ENCODE peak calls at places on chromosomes 12 and 14, in nine cellular contexts. M is suprapubic skin, N is fibroblast of lung, H is dorsolateral prefrontal cortex, Z is fibroblast of villous mesenchyme, G is A549, F is psoas muscle, L is left ventricle myocardium inferior, C is ascending aorta. S is an unnamed sample.

GRCh38 chr12:79659961-79660431 is 30.8 kb downstream of the PAWR start:
- DNase-seq in G (no peak), Z (peak), C (no peak), M (no peak), H (no peak), N (no peak), L (no peak), F (no peak), S (peak)

GRCh38 chr14:51386411-51386810 is 146.4 kb downstream of the TMX1 start:
- DNase-seq in G (no peak), Z (no peak), F (no peak), L (no peak), H (no peak), M (no peak), N (no peak), C (no peak), S (no peak)

GRCh38 chr14:70955543-70956480 is 48.6 kb downstream of the PCNX1 start:
- DNase-seq in H (no peak), F (no peak), C (no peak), M (no peak), N (peak), L (no peak), Z (peak), G (peak), S (peak)

GRCh38 chr14:35539969-35540368 is 6.0 kb downstream of the INSM2 start:
- DNase-seq in N (no peak), F (no peak), M (no peak), H (no peak), G (no peak), L (no peak), Z (no peak), C (no peak), S (no peak)

GRCh38 chr12:82361461-82361915 is 3.2 kb downstream of the METTL25 start:
- DNase-seq in N (no peak), G (no peak), C (no peak), L (no peak), Z (no peak), H (no peak), M (no peak), F (no peak), S (no peak)

GRCh38 chr14:94128216-94128839 is 1.1 kb downstream of the IFI27L2 start:
- DNase-seq in N (no peak), M (no peak), C (peak), G (no peak), F (no peak), H (no peak), L (no peak), Z (no peak), S (no peak)

GRCh38 chr14:33938131-33938949 is 12.5 kb downstream of the EGLN3 start:
- DNase-seq in N (no peak), H (peak), M (peak), F (peak), L (peak), G (peak), C (peak), Z (no peak), S (peak)

GRCh38 chr12:83827860-83828259 is 1084.7 kb downstream of the SLC6A15 start:
- DNase-seq in C (no peak), Z (peak), N (peak), F (no peak), G (peak), M (no peak), L (no peak), H (no peak), S (no peak)

GRCh38 chr12:76158518-76159321 is 74.2 kb upstream of the NAP1L1 start:
- DNase-seq in N (peak), C (peak), H (no peak), M (no peak), G (peak), Z (peak), L (no peak), F (peak), S (peak)

GRCh38 chr14:89340200-89340667 is 76.8 kb downstream of the FOXN3 start:
- DNase-seq in H (no peak), L (no peak), G (no peak), C (no peak), Z (peak), F (no peak), N (peak), M (no peak), S (peak)

GRCh38 chr14:60561845-60562746 is 53.1 kb downstream of the SIX6 start:
- DNase-seq in L (no peak), G (peak), N (peak), Z (peak), H (peak), F (peak), C (peak), M (no peak), S (peak)

GRCh38 chr14:39755269-39755878 is 323.1 kb upstream of the FBXO33 start:
- DNase-seq in F (no peak), M (no peak), H (no peak), G (no peak), C (no peak), N (no peak), L (no peak), Z (no peak), S (no peak)

GRCh38 chr12:101697930-101698781 is 716 bp downstream of the CHPT1 start:
- DNase-seq in G (peak), M (peak), C (peak), H (peak), N (peak), L (peak), Z (peak), F (peak), S (peak)

GRCh38 chr12:111304642-111305071 is 64.2 kb downstream of the PHETA1 start:
- DNase-seq in F (no peak), C (no peak), G (peak), H (no peak), M (no peak), Z (no peak), L (no peak), N (peak), S (peak)

GRCh38 chr14:35416108-35416750 is 11.7 kb upstream of the NFKBIA start:
- DNase-seq in N (no peak), Z (no peak), C (no peak), L (no peak), H (no peak), F (no peak), G (no peak), M (no peak), S (no peak)

GRCh38 chr14:68668531-68668930 is 124.3 kb downstream of the ZFP36L1 start:
- DNase-seq in Z (no peak), M (no peak), L (no peak), N (no peak), H (no peak), C (peak), F (no peak), G (no peak), S (no peak)

GRCh38 chr12:114733919-114734318 is 49.9 kb upstream of the TBX3 start:
- DNase-seq in C (no peak), L (no peak), N (no peak), H (no peak), M (no peak), G (no peak), Z (no peak), F (no peak), S (no peak)

GRCh38 chr12:54201001-54201794 is 12.4 kb upstream of the SMUG1 start:
- DNase-seq in L (peak), G (peak), C (peak), H (peak), M (peak), N (peak), F (peak), Z (peak), S (peak)

GRCh38 chr12:47221256-47222023 is 141.7 kb upstream of the AMIGO2 start:
- DNase-seq in L (no peak), F (no peak), G (peak), Z (peak), M (no peak), H (no peak), C (no peak), N (no peak), S (no peak)
- H3K4me3 ChIP-seq in L (no peak), F (no peak), G (no peak), Z (no peak), M (no peak), H (no peak), C (no peak), N (no peak), S (no peak)

DNA sequence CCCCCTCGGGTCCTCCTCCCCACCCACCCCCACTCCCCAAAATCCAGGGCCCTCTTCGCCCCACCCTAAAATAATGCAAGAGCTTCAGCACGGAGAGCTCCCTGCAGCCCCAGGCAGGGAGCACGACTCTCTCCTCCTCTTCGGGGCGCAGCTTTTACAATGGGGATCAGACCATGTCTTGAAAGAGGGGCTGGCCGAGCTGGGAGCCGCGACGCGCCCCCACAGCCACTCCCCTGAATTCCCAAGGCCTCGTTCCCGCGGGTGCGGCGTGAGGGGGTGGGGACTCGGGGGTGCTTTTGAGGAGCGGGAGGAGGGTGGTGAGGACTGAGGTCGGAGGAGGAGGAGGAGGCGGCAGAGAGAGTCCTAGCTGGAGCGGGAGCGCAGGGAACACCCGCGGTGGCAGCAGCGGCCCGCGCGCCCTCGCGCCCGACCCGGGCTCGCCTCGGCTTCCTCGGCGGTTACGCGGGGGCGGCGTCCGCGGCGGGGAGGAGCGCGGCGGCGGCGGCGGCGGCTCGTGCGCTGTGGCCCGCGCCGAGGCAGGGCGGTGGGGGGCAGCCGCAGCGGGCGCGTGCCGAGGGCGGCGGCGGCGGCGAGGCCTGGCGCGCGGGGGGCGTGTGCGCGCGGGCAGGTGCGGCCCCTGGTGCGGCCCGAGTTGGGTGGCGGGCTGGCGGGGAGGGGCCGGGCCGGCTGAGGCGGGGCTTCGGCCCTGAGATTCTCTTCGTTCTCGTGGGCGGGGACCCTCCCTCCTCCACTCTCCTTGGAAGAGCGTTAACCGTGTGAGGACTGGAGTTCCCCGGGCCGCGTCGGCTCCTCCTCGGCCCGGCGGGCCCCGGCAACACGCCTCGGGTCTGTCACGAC is at the start of gene ANKS1B:
- DNase-seq in F (peak), M (peak), C (peak), N (peak), Z (peak), H (peak), L (peak), G (peak), S (peak)
- H3K4me3 ChIP-seq in F (peak), M (peak), C (peak), N (peak), Z (peak), H (peak), L (peak), G (peak), S (peak)

GRCh38 chr12:3684449-3685051 is 68.4 kb downstream of the CRACR2A start:
- DNase-seq in H (no peak), G (no peak), L (peak), C (no peak), N (no peak), Z (peak), F (no peak), M (no peak), S (no peak)
- H3K4me3 ChIP-seq in H (no peak), G (no peak), L (no peak), C (no peak), N (no peak), Z (no peak), F (no peak), M (no peak), S (no peak)

DNA sequence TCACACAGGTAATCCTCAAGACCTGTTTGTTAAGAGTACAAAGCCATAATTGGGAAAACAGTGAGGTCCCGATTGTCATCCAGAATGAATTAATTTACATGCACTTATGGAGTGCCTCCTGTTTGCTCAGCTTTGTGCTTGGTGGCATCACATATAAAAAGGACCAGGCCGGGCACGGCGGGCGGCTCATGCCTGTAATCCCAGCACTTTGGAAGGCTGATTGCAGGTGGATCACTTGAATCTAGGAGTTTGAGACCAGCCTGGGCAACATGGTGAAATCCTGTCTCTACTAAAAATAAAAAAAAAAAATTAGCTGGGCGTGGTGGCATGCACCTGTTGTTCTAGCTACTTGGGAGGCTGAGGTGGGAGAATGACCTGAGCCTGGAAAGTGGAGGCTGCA is 247.4 kb downstream of the CACNA1C start:
- DNase-seq in F (no peak), L (no peak), C (peak), H (no peak), G (no peak), N (no peak), Z (no peak), M (no peak), S (no peak)
- H3K4me3 ChIP-seq in F (no peak), L (no peak), C (no peak), H (no peak), G (no peak), N (no peak), Z (no peak), M (no peak), S (no peak)

GRCh38 chr12:106245767-106246166 is 2.1 kb downstream of the CKAP4 start:
- DNase-seq in N (peak), F (peak), H (no peak), G (peak), M (peak), Z (peak), C (peak), L (no peak), S (peak)
- H3K4me3 ChIP-seq in N (peak), F (peak), H (no peak), G (peak), M (peak), Z (peak), C (peak), L (peak), S (peak)

GRCh38 chr12:30692470-30692869 is 3.2 kb downstream of the IPO8 start:
- DNase-seq in Z (peak), N (peak), G (no peak), C (no peak), F (no peak), L (no peak), H (no peak), M (no peak), S (peak)
- H3K4me3 ChIP-seq in Z (peak), N (peak), G (no peak), C (no peak), F (peak), L (no peak), H (no peak), M (no peak), S (no peak)

DNA sequence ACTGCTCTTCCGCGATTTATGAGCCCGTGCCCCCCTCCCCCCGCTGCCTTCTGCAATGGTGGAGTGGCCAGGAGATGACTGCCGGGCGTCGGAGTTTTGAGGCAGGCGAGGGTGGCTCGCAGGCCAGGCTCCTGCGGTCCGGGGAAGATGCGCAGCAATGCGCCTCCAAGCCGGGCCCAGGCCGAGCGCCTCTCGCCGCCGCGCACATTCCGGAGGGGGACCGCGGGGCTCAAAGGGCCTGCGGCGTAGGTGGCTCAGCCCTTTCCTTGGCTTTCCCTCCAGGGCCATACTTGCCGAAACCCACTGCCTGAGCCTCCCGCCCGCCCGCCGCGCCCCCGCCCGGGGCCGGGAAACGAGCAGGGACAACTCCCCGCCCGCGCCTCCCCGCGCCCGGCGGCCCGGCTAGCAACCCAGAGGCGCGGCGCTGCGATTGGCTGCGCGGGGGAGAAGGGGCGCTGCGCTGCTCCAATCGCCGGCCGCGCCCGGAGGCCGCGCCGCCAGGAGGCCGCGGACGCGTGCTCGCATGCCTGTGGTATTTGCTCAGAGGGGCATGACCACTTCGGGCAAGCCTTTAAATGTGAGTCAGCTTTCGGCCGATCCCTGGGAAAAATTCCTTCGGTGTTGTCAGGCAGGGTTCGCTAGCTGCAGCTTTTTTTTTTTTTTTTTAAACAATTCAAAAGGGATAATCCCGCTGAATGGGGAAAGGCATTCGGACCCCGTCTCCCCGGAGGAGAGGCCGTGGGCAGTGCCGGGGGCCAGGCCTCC is 157.9 kb upstream of the PARP11 start:
- DNase-seq in G (peak), N (peak), C (peak), L (peak), Z (peak), F (peak), H (peak), M (peak), S (peak)
- H3K4me3 ChIP-seq in G (peak), N (peak), C (peak), L (peak), Z (peak), F (peak), H (peak), M (peak), S (peak)